ENCODE peak calls at places on chromosomes 4 and X, in nine cellular contexts. K is HepG2; H is H9; T is naive thymus-derived CD4-positive, alpha-beta T cell; R is trophoblast cell; W is CD4-positive, alpha-beta T cell; S is lower lobe of right lung; N is suprapubic skin; I is adipocyte. F is an unnamed sample. For H3K9me3, the result is how much of the 10 kb centered on the place peaks cover.

GRCh38 chrX:152070186-152070585 is 68.2 kb downstream of the MAGEA10 start:
- DNase-seq in K (no peak), H (no peak), T (no peak), R (peak), W (no peak), S (no peak), N (no peak), I (no peak), F (no peak)

GRCh38 chrX:110466790-110467189 is 108.1 kb downstream of the RTL9 start:
- DNase-seq in K (no peak), H (no peak), T (no peak), R (no peak), W (no peak), S (no peak), N (no peak), I (no peak), F (no peak)

GRCh38 chr4:16505726-16506125 is 279.5 kb upstream of the TAPT1 start:
- DNase-seq in K (no peak), H (peak), T (no peak), R (peak), W (no peak), S (no peak), N (no peak), I (peak), F (no peak)

GRCh38 chr4:184163813-184164212 is 53.9 kb downstream of the ENPP6 start:
- DNase-seq in K (peak), H (peak), T (no peak), R (peak), W (no peak), S (peak), N (no peak), I (peak), F (no peak)

GRCh38 chrX:7146703-7147430 is 645 bp upstream of the STS start:
- DNase-seq in K (no peak), H (peak), T (peak), R (peak), W (no peak), S (peak), N (no peak), I (no peak), F (no peak)

GRCh38 chrX:7159132-7159861 is 11.3 kb upstream of the PUDP start:
- DNase-seq in K (no peak), H (no peak), T (no peak), R (no peak), W (no peak), S (no peak), N (no peak), I (peak), F (no peak)

GRCh38 chr4:113436360-113436759 is 325.2 kb downstream of the CAMK2D start:
- DNase-seq in K (no peak), H (no peak), T (no peak), R (no peak), W (no peak), S (no peak), N (no peak), I (peak), F (no peak)

GRCh38 chr4:19580090-19580489 is 671.6 kb upstream of the SLIT2 start:
- DNase-seq in K (no peak), H (no peak), T (no peak), R (peak), W (no peak), S (no peak), N (no peak), I (peak), F (no peak)

GRCh38 chrX:15170927-15171326 is 99.0 kb downstream of the ASB9 start:
- DNase-seq in K (no peak), H (no peak), T (no peak), R (no peak), W (no peak), S (no peak), N (no peak), I (no peak), F (no peak)

GRCh38 chrX:68018248-68019203 is 414.8 kb downstream of the OPHN1 start:
- DNase-seq in K (peak), H (peak), T (no peak), R (peak), W (no peak), S (no peak), N (no peak), I (peak), F (no peak)

GRCh38 chr4:150479665-150480064 is 102.3 kb upstream of the MAB21L2 start:
- DNase-seq in K (no peak), H (no peak), T (no peak), R (no peak), W (no peak), S (no peak), N (no peak), I (no peak), F (no peak)

GRCh38 chr4:173699841-173700475 is 169.9 kb upstream of the HAND2 start:
- DNase-seq in K (no peak), H (no peak), T (no peak), R (no peak), W (no peak), S (no peak), N (no peak), I (no peak), F (no peak)

GRCh38 chr4:109559625-109559982 is 442 bp upstream of the MCUB start:
- DNase-seq in K (no peak), H (peak), T (no peak), R (peak), W (peak), S (peak), N (peak), I (peak), F (peak)

GRCh38 chrX:92232182-92232581 is 453.0 kb downstream of the PCDH11X start:
- DNase-seq in K (peak), H (no peak), T (no peak), R (peak), W (no peak), S (no peak), N (no peak), I (peak), F (no peak)

GRCh38 chr4:142743071-142743825 is 102.9 kb downstream of the INPP4B start:
- DNase-seq in K (no peak), H (no peak), T (no peak), R (no peak), W (no peak), S (no peak), N (no peak), I (peak), F (no peak)

GRCh38 chr4:7747062-7747385 is 192.6 kb downstream of the AFAP1 start:
- DNase-seq in K (no peak), H (no peak), T (no peak), R (no peak), W (no peak), S (peak), N (no peak), I (no peak), F (no peak)

GRCh38 chr4:5051210-5051691 is at the start of gene STK32B:
- DNase-seq in K (no peak), H (peak), T (no peak), R (no peak), W (no peak), S (peak), N (peak), I (peak), F (no peak)

GRCh38 chr4:144819591-144819990 is 173.6 kb downstream of the HHIP start:
- DNase-seq in K (no peak), H (no peak), T (no peak), R (no peak), W (no peak), S (no peak), N (no peak), I (no peak), F (no peak)

GRCh38 chr4:161829631-161830030 is 334.2 kb downstream of the FSTL5 start:
- DNase-seq in K (no peak), H (no peak), T (no peak), R (no peak), W (no peak), S (no peak), N (no peak), I (no peak), F (no peak)

GRCh38 chrX:110678591-110678990 is 117.0 kb downstream of the CHRDL1 start:
- DNase-seq in K (no peak), H (no peak), T (no peak), R (no peak), W (no peak), S (no peak), N (no peak), I (no peak), F (no peak)

GRCh38 chrX:47198026-47198686 is 4.5 kb downstream of the UBA1 start:
- DNase-seq in K (no peak), H (peak), T (no peak), R (peak), W (no peak), S (no peak), N (no peak), I (no peak), F (no peak)

GRCh38 chr4:39818646-39819045 is 120.7 kb downstream of the UBE2K start:
- DNase-seq in K (no peak), H (no peak), T (no peak), R (no peak), W (no peak), S (no peak), N (no peak), I (no peak), F (no peak)

GRCh38 chrX:46922601-46923000 is 10.4 kb downstream of the JADE3 start:
- DNase-seq in K (no peak), H (no peak), T (no peak), R (peak), W (no peak), S (no peak), N (no peak), I (peak), F (no peak)

GRCh38 chr4:86032476-86033022 is 327.3 kb downstream of the MAPK10 start:
- DNase-seq in K (no peak), H (no peak), T (no peak), R (peak), W (no peak), S (no peak), N (no peak), I (peak), F (no peak)

GRCh38 chr4:27009539-27009938 is 148.9 kb downstream of the STIM2 start:
- DNase-seq in K (no peak), H (no peak), T (no peak), R (no peak), W (no peak), S (no peak), N (no peak), I (peak), F (no peak)

GRCh38 chrX:119552508-119552907 is 12.7 kb downstream of the STEEP1 start:
- DNase-seq in K (no peak), H (no peak), T (no peak), R (peak), W (no peak), S (no peak), N (no peak), I (peak), F (no peak)

GRCh38 chrX:25337841-25338240 is 322.1 kb upstream of the ARX start:
- DNase-seq in K (no peak), H (no peak), T (no peak), R (no peak), W (no peak), S (no peak), N (no peak), I (no peak), F (no peak)

GRCh38 chr4:26491449-26492170 is 1.3 kb upstream of the CCKAR start:
- DNase-seq in K (no peak), H (no peak), T (no peak), R (no peak), W (no peak), S (no peak), N (no peak), I (no peak), F (no peak)

GRCh38 chrX:123210252-123210651 is 26.2 kb downstream of the GRIA3 start:
- DNase-seq in K (no peak), H (no peak), T (no peak), R (no peak), W (no peak), S (no peak), N (no peak), I (no peak), F (no peak)

GRCh38 chr4:138935-139334 is 14.6 kb downstream of the ZNF718 start:
- DNase-seq in K (no peak), H (no peak), T (no peak), R (no peak), W (no peak), S (no peak), N (no peak), I (no peak), F (no peak)
- H3K9me3 ChIP-seq in K (half or more), H (under half), T (under half), R (under half), W (half or more), S (half or more), N (under half), I (half or more), F (under half)

DNA sequence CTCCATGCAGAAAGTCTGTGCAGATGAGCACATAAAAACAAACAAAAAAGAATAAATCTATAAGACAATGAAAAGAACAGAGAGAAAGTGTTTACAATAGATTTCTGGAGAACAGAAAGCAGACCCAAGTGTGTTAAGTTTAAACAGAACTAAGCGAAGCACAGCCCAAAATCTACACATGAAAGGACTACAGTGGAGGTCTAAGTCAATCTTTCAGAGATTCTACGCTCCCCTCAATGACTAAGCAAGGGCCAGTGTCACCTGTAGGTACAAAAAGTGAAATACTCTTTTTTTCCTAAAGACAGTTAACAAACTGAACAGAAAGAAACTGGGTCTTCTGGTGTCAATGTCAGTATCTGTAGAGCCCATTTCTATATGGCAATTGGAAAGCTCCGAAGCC is 18.2 kb downstream of the CLOCK start:
- DNase-seq in K (no peak), H (no peak), T (no peak), R (no peak), W (no peak), S (no peak), N (no peak), I (no peak), F (no peak)
- H3K9me3 ChIP-seq in K (under half), H (under half), T (under half), R (under half), W (under half), S (under half), N (under half), I (under half), F (under half)

GRCh38 chrX:74284391-74284952 is 19.5 kb upstream of the ZCCHC13 start:
- DNase-seq in K (no peak), H (no peak), T (no peak), R (no peak), W (no peak), S (no peak), N (no peak), I (no peak), F (no peak)
- H3K9me3 ChIP-seq in K (under half), H (under half), T (under half), R (under half), W (under half), S (under half), N (under half), I (under half), F (under half)

DNA sequence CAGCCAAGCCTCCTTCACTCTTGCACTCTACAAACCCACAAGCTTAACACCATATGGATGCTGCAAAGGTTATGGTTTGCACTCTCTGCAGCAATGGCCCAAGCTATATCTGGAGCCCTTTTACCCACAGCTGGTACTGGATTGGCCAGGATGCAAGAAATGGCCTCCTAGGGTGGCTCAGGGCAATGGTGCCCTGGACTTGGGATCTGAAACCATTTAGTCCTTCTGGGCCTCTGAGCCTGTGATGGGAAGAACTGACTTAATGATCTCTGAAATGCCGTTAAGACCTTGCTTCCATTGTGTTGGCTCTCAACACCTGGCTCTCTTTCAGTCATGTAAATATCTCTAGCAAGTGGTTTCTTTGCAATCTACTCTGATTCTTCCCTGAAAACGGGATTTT is 626.0 kb downstream of the KCTD8 start:
- DNase-seq in K (no peak), H (no peak), T (no peak), R (no peak), W (no peak), S (no peak), N (no peak), I (no peak), F (no peak)
- H3K9me3 ChIP-seq in K (half or more), H (under half), T (under half), R (under half), W (under half), S (under half), N (under half), I (under half), F (under half)

DNA sequence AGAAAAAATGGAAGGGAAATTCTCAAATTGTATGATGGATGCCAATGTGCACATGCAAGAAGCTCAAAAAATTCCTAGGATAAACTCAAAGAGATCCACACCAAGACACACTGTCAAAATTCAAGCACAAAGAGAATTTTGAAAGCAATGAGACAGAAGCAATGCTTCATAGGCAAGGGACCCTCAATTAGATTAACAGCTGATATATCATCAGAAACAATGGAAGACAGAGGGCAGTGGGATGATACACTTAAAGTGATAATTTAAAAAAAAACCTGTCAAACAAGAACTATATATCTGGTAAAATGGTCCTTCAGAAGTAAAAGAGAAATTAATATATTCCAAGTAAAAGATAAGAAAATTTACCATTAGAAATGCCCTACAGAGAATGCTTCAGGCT is 306.3 kb upstream of the PCDH7 start:
- DNase-seq in K (no peak), H (no peak), T (no peak), R (no peak), W (no peak), S (no peak), N (no peak), I (no peak), F (no peak)
- H3K9me3 ChIP-seq in K (half or more), H (under half), T (under half), R (under half), W (under half), S (under half), N (under half), I (under half), F (under half)

GRCh38 chr4:2962614-2963184 is 507 bp downstream of the NOP14 start:
- DNase-seq in K (peak), H (peak), T (no peak), R (peak), W (no peak), S (peak), N (no peak), I (peak), F (no peak)

GRCh38 chr4:2965262-2965661 is 1.9 kb downstream of the GRK4 start:
- DNase-seq in K (no peak), H (no peak), T (no peak), R (no peak), W (no peak), S (no peak), N (no peak), I (no peak), F (no peak)

GRCh38 chr4:2964077-2964471 is 703 bp downstream of the GRK4 start:
- DNase-seq in K (no peak), H (no peak), T (no peak), R (no peak), W (no peak), S (no peak), N (no peak), I (peak), F (no peak)

GRCh38 chr4:2962099-2962455 is 1.1 kb downstream of the NOP14 start:
- DNase-seq in K (no peak), H (no peak), T (peak), R (no peak), W (no peak), S (no peak), N (no peak), I (peak), F (no peak)

DNA sequence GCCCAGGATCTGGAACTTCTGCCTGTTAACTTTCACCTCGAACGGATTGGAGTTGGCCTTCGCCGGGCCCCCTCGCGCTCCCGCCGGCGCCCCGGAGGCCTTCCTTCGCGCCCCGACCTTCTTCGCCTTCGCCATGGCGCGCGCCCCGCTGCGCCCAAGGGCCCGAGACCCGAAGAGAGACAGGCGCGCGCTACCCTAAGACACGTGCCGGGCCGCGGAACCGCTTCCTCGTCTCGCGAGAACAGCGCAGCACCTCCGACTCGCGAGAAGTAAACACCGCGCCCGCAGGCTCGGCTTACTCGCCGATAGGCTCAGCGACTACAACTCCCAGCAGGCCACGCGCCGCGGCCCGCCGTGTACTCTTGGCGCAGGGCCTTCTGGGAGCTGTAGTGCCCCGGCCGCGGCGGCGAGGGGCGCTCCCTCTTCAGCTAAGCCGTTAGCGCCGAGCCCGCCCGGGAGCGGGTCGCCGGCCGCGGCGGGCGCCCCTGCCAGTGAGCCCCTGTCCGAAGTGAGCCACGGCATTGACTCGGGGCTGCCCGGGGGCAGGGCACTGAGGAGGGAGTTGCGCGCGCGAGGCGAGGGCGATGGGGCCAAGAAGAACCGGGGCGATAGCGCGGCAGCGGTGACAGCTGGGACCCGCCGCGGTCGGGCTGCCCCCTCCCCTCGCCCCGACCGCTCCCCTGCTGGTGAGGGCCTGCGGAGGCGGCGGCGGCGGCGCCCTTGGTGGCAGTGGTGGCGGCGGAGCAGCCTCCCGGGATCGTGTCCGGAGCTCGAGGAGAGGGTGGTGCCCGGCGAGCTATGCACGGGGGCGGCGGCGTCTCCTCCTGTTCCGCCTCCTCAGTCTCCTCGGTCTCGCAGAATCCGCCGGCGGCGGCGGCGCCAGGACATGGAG is at the start of the genes GRK4 and NOP14:
- DNase-seq in K (peak), H (peak), T (peak), R (peak), W (peak), S (peak), N (peak), I (peak), F (peak)
- H3K9me3 ChIP-seq in K (under half), H (under half), T (under half), R (under half), W (under half), S (under half), N (under half), I (under half), F (under half)

DNA sequence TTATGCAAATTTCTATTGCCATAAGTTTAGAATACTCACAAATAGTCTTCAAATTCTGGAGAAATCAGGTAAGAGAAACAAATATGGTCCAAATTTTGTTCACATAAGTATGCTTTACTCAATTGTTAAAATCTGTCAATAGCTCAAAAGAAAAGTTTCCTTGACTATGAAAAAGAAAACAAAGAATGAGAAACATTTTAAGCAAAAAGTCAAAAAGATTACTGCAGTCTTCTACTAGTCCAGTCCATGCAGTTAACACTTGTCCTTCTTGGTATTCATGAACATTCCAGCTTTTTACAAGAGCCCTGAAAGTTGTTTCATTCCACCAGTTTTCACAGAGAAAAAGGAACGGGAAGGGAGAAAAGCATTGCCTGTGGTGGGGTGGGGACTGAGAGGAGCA is 54.7 kb upstream of the ZXDA start:
- DNase-seq in K (no peak), H (no peak), T (no peak), R (no peak), W (no peak), S (no peak), N (no peak), I (no peak), F (no peak)
- H3K9me3 ChIP-seq in K (under half), H (half or more), T (under half), R (under half), W (under half), S (under half), N (under half), I (under half), F (under half)

F was measured in T-helper 17 cell.